ENCODE peak calls at places on chromosomes 1 and 21, in nine cellular contexts. One of them, this sample, is unnamed.

GRCh38 chr1:30684881-30685795 is 38.2 kb downstream of the MATN1 start:
- DNase-seq in lower leg skin: no peak
- DNase-seq in A549: peak
- DNase-seq in islet precursor cell: peak
- DNase-seq in cardiac fibroblast: no peak
- DNase-seq in T-cell: peak
- DNase-seq in endothelial cell: peak
- DNase-seq in activated naive CD4-positive, alpha-beta T cell: no peak
- DNase-seq in activated naive CD8-positive, alpha-beta T cell treated with anti-CD3 and anti-CD28 coated beads, Interleukin-2, amount 50 U/mL, for 24 hours: peak
- DNase-seq in this sample: no peak

GRCh38 chr1:236009857-236010256 is 55.0 kb downstream of the NID1 start:
- DNase-seq in T-cell: no peak
- DNase-seq in cardiac fibroblast: peak
- DNase-seq in endothelial cell: no peak
- DNase-seq in activated naive CD8-positive, alpha-beta T cell treated with anti-CD3 and anti-CD28 coated beads, Interleukin-2, amount 50 U/mL, for 24 hours: no peak
- DNase-seq in lower leg skin: no peak
- DNase-seq in activated naive CD4-positive, alpha-beta T cell: no peak
- DNase-seq in A549: no peak
- DNase-seq in islet precursor cell: no peak
- DNase-seq in this sample: no peak

GRCh38 chr1:206684478-206685255 is at the start of gene MAPKAPK2:
- DNase-seq in cardiac fibroblast: peak
- DNase-seq in islet precursor cell: peak
- DNase-seq in activated naive CD4-positive, alpha-beta T cell: peak
- DNase-seq in activated naive CD8-positive, alpha-beta T cell treated with anti-CD3 and anti-CD28 coated beads, Interleukin-2, amount 50 U/mL, for 24 hours: peak
- DNase-seq in T-cell: peak
- DNase-seq in lower leg skin: peak
- DNase-seq in A549: peak
- DNase-seq in endothelial cell: peak
- DNase-seq in this sample: peak

GRCh38 chr1:165218666-165219065 is 137.8 kb downstream of the LMX1A start:
- DNase-seq in T-cell: no peak
- DNase-seq in A549: no peak
- DNase-seq in cardiac fibroblast: no peak
- DNase-seq in endothelial cell: no peak
- DNase-seq in activated naive CD8-positive, alpha-beta T cell treated with anti-CD3 and anti-CD28 coated beads, Interleukin-2, amount 50 U/mL, for 24 hours: no peak
- DNase-seq in lower leg skin: no peak
- DNase-seq in islet precursor cell: peak
- DNase-seq in activated naive CD4-positive, alpha-beta T cell: no peak
- DNase-seq in this sample: no peak

GRCh38 chr1:15702722-15703550 is 18.8 kb downstream of the PLEKHM2 start:
- DNase-seq in T-cell: no peak
- DNase-seq in activated naive CD8-positive, alpha-beta T cell treated with anti-CD3 and anti-CD28 coated beads, Interleukin-2, amount 50 U/mL, for 24 hours: no peak
- DNase-seq in lower leg skin: no peak
- DNase-seq in endothelial cell: no peak
- DNase-seq in islet precursor cell: peak
- DNase-seq in A549: no peak
- DNase-seq in activated naive CD4-positive, alpha-beta T cell: no peak
- DNase-seq in cardiac fibroblast: no peak
- DNase-seq in this sample: no peak

GRCh38 chr1:3651939-3652537 is at the start of gene TP73:
- DNase-seq in A549: no peak
- DNase-seq in T-cell: no peak
- DNase-seq in islet precursor cell: no peak
- DNase-seq in activated naive CD4-positive, alpha-beta T cell: no peak
- DNase-seq in cardiac fibroblast: no peak
- DNase-seq in activated naive CD8-positive, alpha-beta T cell treated with anti-CD3 and anti-CD28 coated beads, Interleukin-2, amount 50 U/mL, for 24 hours: peak
- DNase-seq in endothelial cell: no peak
- DNase-seq in lower leg skin: no peak
- DNase-seq in this sample: no peak

GRCh38 chr1:18319099-18319498 is 161.6 kb upstream of the KLHDC7A start:
- DNase-seq in cardiac fibroblast: no peak
- DNase-seq in endothelial cell: no peak
- DNase-seq in activated naive CD4-positive, alpha-beta T cell: no peak
- DNase-seq in T-cell: no peak
- DNase-seq in A549: no peak
- DNase-seq in lower leg skin: no peak
- DNase-seq in islet precursor cell: no peak
- DNase-seq in activated naive CD8-positive, alpha-beta T cell treated with anti-CD3 and anti-CD28 coated beads, Interleukin-2, amount 50 U/mL, for 24 hours: no peak
- DNase-seq in this sample: no peak

GRCh38 chr1:95021085-95021484 is 51.7 kb downstream of the ALG14 start:
- DNase-seq in cardiac fibroblast: no peak
- DNase-seq in A549: no peak
- DNase-seq in islet precursor cell: no peak
- DNase-seq in lower leg skin: no peak
- DNase-seq in activated naive CD4-positive, alpha-beta T cell: no peak
- DNase-seq in activated naive CD8-positive, alpha-beta T cell treated with anti-CD3 and anti-CD28 coated beads, Interleukin-2, amount 50 U/mL, for 24 hours: no peak
- DNase-seq in endothelial cell: no peak
- DNase-seq in T-cell: no peak
- DNase-seq in this sample: no peak

GRCh38 chr1:224624432-224624831 is 8.3 kb downstream of the CNIH3 start:
- DNase-seq in T-cell: no peak
- DNase-seq in activated naive CD4-positive, alpha-beta T cell: no peak
- DNase-seq in endothelial cell: no peak
- DNase-seq in islet precursor cell: no peak
- DNase-seq in A549: no peak
- DNase-seq in cardiac fibroblast: no peak
- DNase-seq in lower leg skin: no peak
- DNase-seq in activated naive CD8-positive, alpha-beta T cell treated with anti-CD3 and anti-CD28 coated beads, Interleukin-2, amount 50 U/mL, for 24 hours: no peak
- DNase-seq in this sample: no peak

GRCh38 chr21:41957991-41958766 is 4.4 kb upstream of the C2CD2 start:
- DNase-seq in activated naive CD4-positive, alpha-beta T cell: no peak
- DNase-seq in activated naive CD8-positive, alpha-beta T cell treated with anti-CD3 and anti-CD28 coated beads, Interleukin-2, amount 50 U/mL, for 24 hours: no peak
- DNase-seq in cardiac fibroblast: peak
- DNase-seq in islet precursor cell: peak
- DNase-seq in A549: peak
- DNase-seq in endothelial cell: no peak
- DNase-seq in lower leg skin: no peak
- DNase-seq in T-cell: no peak
- DNase-seq in this sample: no peak

GRCh38 chr1:32091591-32091990 is 16.3 kb upstream of the KPNA6 start:
- DNase-seq in A549: no peak
- DNase-seq in lower leg skin: no peak
- DNase-seq in T-cell: no peak
- DNase-seq in activated naive CD8-positive, alpha-beta T cell treated with anti-CD3 and anti-CD28 coated beads, Interleukin-2, amount 50 U/mL, for 24 hours: no peak
- DNase-seq in islet precursor cell: no peak
- DNase-seq in cardiac fibroblast: no peak
- DNase-seq in endothelial cell: no peak
- DNase-seq in activated naive CD4-positive, alpha-beta T cell: no peak
- DNase-seq in this sample: no peak

GRCh38 chr21:25186278-25186677 is 421.0 kb downstream of the MRPL39 start:
- DNase-seq in endothelial cell: no peak
- DNase-seq in islet precursor cell: no peak
- DNase-seq in cardiac fibroblast: no peak
- DNase-seq in lower leg skin: no peak
- DNase-seq in A549: no peak
- DNase-seq in activated naive CD4-positive, alpha-beta T cell: no peak
- DNase-seq in activated naive CD8-positive, alpha-beta T cell treated with anti-CD3 and anti-CD28 coated beads, Interleukin-2, amount 50 U/mL, for 24 hours: no peak
- DNase-seq in T-cell: no peak
- DNase-seq in this sample: peak

GRCh38 chr1:16156848-16157495 is 1.1 kb upstream of the EPHA2 start:
- DNase-seq in activated naive CD8-positive, alpha-beta T cell treated with anti-CD3 and anti-CD28 coated beads, Interleukin-2, amount 50 U/mL, for 24 hours: no peak
- DNase-seq in activated naive CD4-positive, alpha-beta T cell: no peak
- DNase-seq in lower leg skin: no peak
- DNase-seq in A549: no peak
- DNase-seq in cardiac fibroblast: peak
- DNase-seq in islet precursor cell: peak
- DNase-seq in endothelial cell: peak
- DNase-seq in T-cell: no peak
- DNase-seq in this sample: no peak

GRCh38 chr1:56123421-56123820 is 455.9 kb downstream of the PLPP3 start:
- DNase-seq in islet precursor cell: no peak
- DNase-seq in cardiac fibroblast: peak
- DNase-seq in lower leg skin: no peak
- DNase-seq in endothelial cell: no peak
- DNase-seq in activated naive CD4-positive, alpha-beta T cell: no peak
- DNase-seq in activated naive CD8-positive, alpha-beta T cell treated with anti-CD3 and anti-CD28 coated beads, Interleukin-2, amount 50 U/mL, for 24 hours: no peak
- DNase-seq in T-cell: no peak
- DNase-seq in A549: no peak
- DNase-seq in this sample: no peak

GRCh38 chr1:3609769-3610157 is 1.5 kb downstream of the MEGF6 start:
- DNase-seq in islet precursor cell: no peak
- DNase-seq in activated naive CD4-positive, alpha-beta T cell: no peak
- DNase-seq in A549: no peak
- DNase-seq in lower leg skin: no peak
- DNase-seq in activated naive CD8-positive, alpha-beta T cell treated with anti-CD3 and anti-CD28 coated beads, Interleukin-2, amount 50 U/mL, for 24 hours: no peak
- DNase-seq in endothelial cell: no peak
- DNase-seq in T-cell: no peak
- DNase-seq in cardiac fibroblast: no peak
- DNase-seq in this sample: no peak

GRCh38 chr1:29033829-29034466 is 89.8 kb downstream of the TMEM200B start:
- DNase-seq in cardiac fibroblast: peak
- DNase-seq in A549: peak
- DNase-seq in endothelial cell: no peak
- DNase-seq in activated naive CD4-positive, alpha-beta T cell: no peak
- DNase-seq in activated naive CD8-positive, alpha-beta T cell treated with anti-CD3 and anti-CD28 coated beads, Interleukin-2, amount 50 U/mL, for 24 hours: no peak
- DNase-seq in T-cell: no peak
- DNase-seq in islet precursor cell: no peak
- DNase-seq in lower leg skin: no peak
- DNase-seq in this sample: peak

GRCh38 chr21:37061926-37062591 is 10.8 kb downstream of the PIGP start:
- DNase-seq in endothelial cell: no peak
- DNase-seq in lower leg skin: no peak
- DNase-seq in activated naive CD8-positive, alpha-beta T cell treated with anti-CD3 and anti-CD28 coated beads, Interleukin-2, amount 50 U/mL, for 24 hours: no peak
- DNase-seq in T-cell: no peak
- DNase-seq in islet precursor cell: no peak
- DNase-seq in cardiac fibroblast: peak
- DNase-seq in activated naive CD4-positive, alpha-beta T cell: no peak
- DNase-seq in A549: no peak
- DNase-seq in this sample: peak

GRCh38 chr21:16002872-16003466 is 273.2 kb downstream of the USP25 start:
- DNase-seq in endothelial cell: no peak
- DNase-seq in lower leg skin: no peak
- DNase-seq in activated naive CD8-positive, alpha-beta T cell treated with anti-CD3 and anti-CD28 coated beads, Interleukin-2, amount 50 U/mL, for 24 hours: no peak
- DNase-seq in cardiac fibroblast: peak
- DNase-seq in A549: no peak
- DNase-seq in islet precursor cell: no peak
- DNase-seq in activated naive CD4-positive, alpha-beta T cell: no peak
- DNase-seq in T-cell: no peak
- DNase-seq in this sample: no peak

GRCh38 chr1:16068356-16069270 is 4.8 kb downstream of the FAM131C start:
- DNase-seq in activated naive CD8-positive, alpha-beta T cell treated with anti-CD3 and anti-CD28 coated beads, Interleukin-2, amount 50 U/mL, for 24 hours: no peak
- DNase-seq in endothelial cell: no peak
- DNase-seq in islet precursor cell: no peak
- DNase-seq in A549: no peak
- DNase-seq in lower leg skin: no peak
- DNase-seq in T-cell: no peak
- DNase-seq in cardiac fibroblast: peak
- DNase-seq in activated naive CD4-positive, alpha-beta T cell: no peak
- DNase-seq in this sample: no peak

GRCh38 chr1:206892351-206892984 is 4.8 kb upstream of the IL24 start:
- DNase-seq in A549: no peak
- DNase-seq in activated naive CD8-positive, alpha-beta T cell treated with anti-CD3 and anti-CD28 coated beads, Interleukin-2, amount 50 U/mL, for 24 hours: no peak
- DNase-seq in endothelial cell: no peak
- DNase-seq in activated naive CD4-positive, alpha-beta T cell: no peak
- DNase-seq in islet precursor cell: peak
- DNase-seq in lower leg skin: no peak
- DNase-seq in cardiac fibroblast: peak
- DNase-seq in T-cell: no peak
- DNase-seq in this sample: no peak

GRCh38 chr1:40411294-40411693 is 37.8 kb downstream of the SMAP2 start:
- DNase-seq in endothelial cell: no peak
- DNase-seq in lower leg skin: no peak
- DNase-seq in activated naive CD4-positive, alpha-beta T cell: no peak
- DNase-seq in activated naive CD8-positive, alpha-beta T cell treated with anti-CD3 and anti-CD28 coated beads, Interleukin-2, amount 50 U/mL, for 24 hours: no peak
- DNase-seq in A549: no peak
- DNase-seq in T-cell: no peak
- DNase-seq in cardiac fibroblast: no peak
- DNase-seq in islet precursor cell: no peak
- DNase-seq in this sample: no peak

GRCh38 chr1:203593723-203594122 is 32.9 kb upstream of the ATP2B4 start:
- DNase-seq in endothelial cell: no peak
- DNase-seq in T-cell: peak
- DNase-seq in cardiac fibroblast: no peak
- DNase-seq in activated naive CD4-positive, alpha-beta T cell: no peak
- DNase-seq in lower leg skin: no peak
- DNase-seq in A549: peak
- DNase-seq in activated naive CD8-positive, alpha-beta T cell treated with anti-CD3 and anti-CD28 coated beads, Interleukin-2, amount 50 U/mL, for 24 hours: peak
- DNase-seq in islet precursor cell: peak
- DNase-seq in this sample: peak

GRCh38 chr1:184933944-184934343 is 40.4 kb downstream of the NIBAN1 start:
- DNase-seq in A549: no peak
- DNase-seq in islet precursor cell: no peak
- DNase-seq in T-cell: no peak
- DNase-seq in cardiac fibroblast: no peak
- DNase-seq in activated naive CD8-positive, alpha-beta T cell treated with anti-CD3 and anti-CD28 coated beads, Interleukin-2, amount 50 U/mL, for 24 hours: no peak
- DNase-seq in endothelial cell: no peak
- DNase-seq in lower leg skin: no peak
- DNase-seq in activated naive CD4-positive, alpha-beta T cell: no peak
- DNase-seq in this sample: no peak

GRCh38 chr1:156259805-156260204 is 11.9 kb upstream of the PAQR6 start:
- DNase-seq in lower leg skin: no peak
- DNase-seq in cardiac fibroblast: no peak
- DNase-seq in activated naive CD4-positive, alpha-beta T cell: no peak
- DNase-seq in T-cell: no peak
- DNase-seq in endothelial cell: no peak
- DNase-seq in activated naive CD8-positive, alpha-beta T cell treated with anti-CD3 and anti-CD28 coated beads, Interleukin-2, amount 50 U/mL, for 24 hours: no peak
- DNase-seq in A549: no peak
- DNase-seq in islet precursor cell: no peak
- DNase-seq in this sample: no peak

GRCh38 chr1:248288385-248288784 is 10.6 kb upstream of the OR2T33 start:
- DNase-seq in islet precursor cell: no peak
- DNase-seq in lower leg skin: no peak
- DNase-seq in cardiac fibroblast: no peak
- DNase-seq in activated naive CD4-positive, alpha-beta T cell: no peak
- DNase-seq in activated naive CD8-positive, alpha-beta T cell treated with anti-CD3 and anti-CD28 coated beads, Interleukin-2, amount 50 U/mL, for 24 hours: no peak
- DNase-seq in A549: no peak
- DNase-seq in T-cell: no peak
- DNase-seq in endothelial cell: no peak
- DNase-seq in this sample: no peak

GRCh38 chr1:75845576-75845975 is 48.9 kb downstream of the MSH4 start:
- DNase-seq in lower leg skin: no peak
- DNase-seq in cardiac fibroblast: no peak
- DNase-seq in endothelial cell: no peak
- DNase-seq in T-cell: no peak
- DNase-seq in activated naive CD8-positive, alpha-beta T cell treated with anti-CD3 and anti-CD28 coated beads, Interleukin-2, amount 50 U/mL, for 24 hours: no peak
- DNase-seq in activated naive CD4-positive, alpha-beta T cell: no peak
- DNase-seq in islet precursor cell: no peak
- DNase-seq in A549: no peak
- DNase-seq in this sample: no peak

GRCh38 chr1:184014271-184014670 is 23.3 kb downstream of the COLGALT2 start:
- DNase-seq in endothelial cell: no peak
- DNase-seq in activated naive CD8-positive, alpha-beta T cell treated with anti-CD3 and anti-CD28 coated beads, Interleukin-2, amount 50 U/mL, for 24 hours: no peak
- DNase-seq in lower leg skin: no peak
- DNase-seq in cardiac fibroblast: no peak
- DNase-seq in T-cell: no peak
- DNase-seq in islet precursor cell: no peak
- DNase-seq in activated naive CD4-positive, alpha-beta T cell: no peak
- DNase-seq in A549: no peak
- DNase-seq in this sample: no peak

GRCh38 chr21:42414066-42414465 is 10.4 kb downstream of the UBASH3A start:
- DNase-seq in cardiac fibroblast: no peak
- DNase-seq in endothelial cell: no peak
- DNase-seq in A549: no peak
- DNase-seq in T-cell: no peak
- DNase-seq in activated naive CD8-positive, alpha-beta T cell treated with anti-CD3 and anti-CD28 coated beads, Interleukin-2, amount 50 U/mL, for 24 hours: no peak
- DNase-seq in activated naive CD4-positive, alpha-beta T cell: no peak
- DNase-seq in islet precursor cell: no peak
- DNase-seq in lower leg skin: no peak
- DNase-seq in this sample: no peak

GRCh38 chr1:10916311-10916710 is 96.1 kb upstream of the TARDBP start:
- DNase-seq in cardiac fibroblast: no peak
- DNase-seq in activated naive CD8-positive, alpha-beta T cell treated with anti-CD3 and anti-CD28 coated beads, Interleukin-2, amount 50 U/mL, for 24 hours: no peak
- DNase-seq in endothelial cell: no peak
- DNase-seq in T-cell: no peak
- DNase-seq in lower leg skin: no peak
- DNase-seq in A549: no peak
- DNase-seq in islet precursor cell: no peak
- DNase-seq in activated naive CD4-positive, alpha-beta T cell: no peak
- DNase-seq in this sample: no peak

GRCh38 chr1:85660541-85660940 is 47.7 kb downstream of the ZNHIT6 start:
- DNase-seq in activated naive CD4-positive, alpha-beta T cell: no peak
- DNase-seq in islet precursor cell: no peak
- DNase-seq in activated naive CD8-positive, alpha-beta T cell treated with anti-CD3 and anti-CD28 coated beads, Interleukin-2, amount 50 U/mL, for 24 hours: no peak
- DNase-seq in T-cell: no peak
- DNase-seq in cardiac fibroblast: no peak
- DNase-seq in endothelial cell: no peak
- DNase-seq in lower leg skin: no peak
- DNase-seq in A549: no peak
- DNase-seq in this sample: no peak

GRCh38 chr1:27357281-27358037 is 9.3 kb downstream of the MAP3K6 start:
- DNase-seq in lower leg skin: no peak
- DNase-seq in endothelial cell: peak
- DNase-seq in A549: peak
- DNase-seq in activated naive CD8-positive, alpha-beta T cell treated with anti-CD3 and anti-CD28 coated beads, Interleukin-2, amount 50 U/mL, for 24 hours: peak
- DNase-seq in activated naive CD4-positive, alpha-beta T cell: peak
- DNase-seq in cardiac fibroblast: peak
- DNase-seq in T-cell: peak
- DNase-seq in islet precursor cell: peak
- DNase-seq in this sample: peak